ENCODE peak calls at places on chromosomes 16 and 17, in ten cellular contexts. I is heart right ventricle; U is psoas muscle; S is CD8-positive, alpha-beta T cell; V is CD4-positive, alpha-beta memory T cell; B is SJSA1; O is IMR-90; L is endothelial cell of umbilical vein; P is CD4-positive, alpha-beta T cell; K is stomach. X is an unnamed sample. For H3K9me3, the result is how much of the 10 kb centered on the place peaks cover.

GRCh38 chr16:25219070-25219737 is 2.5 kb downstream of the AQP8 start:
- DNase-seq in P (no peak), B (no peak), K (peak), L (no peak), U (no peak), O (no peak), S (no peak), V (no peak), I (no peak), X (no peak)

GRCh38 chr16:69199382-69199781 is 12.4 kb downstream of the SNTB2 start:
- DNase-seq in O (peak), U (peak), V (no peak), P (no peak), K (no peak), L (no peak), S (no peak), I (no peak), B (no peak), X (no peak)

GRCh38 chr17:7107012-7107754 is 7.4 kb downstream of the ASGR2 start:
- DNase-seq in B (no peak), L (no peak), I (no peak), U (no peak), P (no peak), O (no peak), S (no peak), V (no peak), K (no peak), X (no peak)

GRCh38 chr16:52677487-52677886 is 130.5 kb upstream of the TOX3 start:
- DNase-seq in I (no peak), B (no peak), S (no peak), O (no peak), V (no peak), K (peak), P (no peak), U (no peak), L (no peak), X (no peak)

GRCh38 chr17:38415250-38416194 is 12.7 kb upstream of the ARHGAP23 start:
- DNase-seq in B (no peak), K (no peak), U (peak), S (no peak), O (peak), L (no peak), V (no peak), P (no peak), I (no peak), X (peak)

GRCh38 chr16:86432691-86433090 is 77.6 kb upstream of the FOXF1 start:
- DNase-seq in K (peak), L (no peak), U (no peak), P (no peak), B (no peak), O (no peak), S (no peak), V (no peak), I (no peak), X (no peak)

GRCh38 chr17:47695664-47696376 is 1.9 kb downstream of the TBKBP1 start:
- DNase-seq in S (no peak), P (no peak), K (no peak), O (no peak), B (no peak), L (no peak), I (no peak), U (no peak), V (no peak), X (no peak)

GRCh38 chr17:48311324-48311723 is 118.7 kb downstream of the SKAP1 start:
- DNase-seq in P (no peak), O (no peak), B (no peak), V (no peak), L (no peak), U (no peak), I (no peak), S (no peak), K (no peak), X (no peak)

GRCh38 chr16:51818342-51818944 is 667.4 kb upstream of the SALL1 start:
- DNase-seq in U (no peak), L (no peak), I (peak), B (peak), P (no peak), K (peak), O (peak), S (no peak), V (no peak), X (no peak)

GRCh38 chr16:54954220-54954619 is 23.6 kb downstream of the IRX5 start:
- DNase-seq in U (no peak), S (no peak), K (no peak), V (no peak), O (no peak), B (no peak), L (no peak), P (no peak), I (no peak), X (no peak)

GRCh38 chr16:4601317-4602186 is 13.1 kb downstream of the UBALD1 start:
- DNase-seq in U (peak), K (no peak), P (no peak), I (no peak), V (no peak), S (no peak), L (no peak), O (peak), B (no peak), X (no peak)

GRCh38 chr17:61764846-61765245 is 98.5 kb downstream of the BRIP1 start:
- DNase-seq in L (no peak), P (no peak), I (no peak), V (no peak), K (no peak), S (no peak), U (no peak), B (no peak), O (no peak), X (no peak)

GRCh38 chr17:4582101-4582501 is 2.2 kb upstream of the SMTNL2 start:
- DNase-seq in P (no peak), V (no peak), S (no peak), U (peak), L (no peak), I (no peak), B (no peak), K (no peak), O (no peak), X (no peak)

GRCh38 chr17:45093444-45094110 is 32.5 kb downstream of the NMT1 start:
- DNase-seq in O (no peak), L (no peak), V (no peak), P (no peak), K (no peak), I (peak), S (no peak), B (no peak), U (peak), X (no peak)

GRCh38 chr17:65952586-65952985 is 239.3 kb downstream of the CEP112 start:
- DNase-seq in B (no peak), I (no peak), V (no peak), S (no peak), L (no peak), P (no peak), K (no peak), O (no peak), U (no peak), X (no peak)
- H3K9me3 ChIP-seq in B (under half), I (under half), V (under half), S (under half), L (under half), P (under half), K (under half), O (under half), U (under half), X (under half)

GRCh38 chr17:56292628-56293027 is 139.4 kb downstream of the ANKFN1 start:
- DNase-seq in U (no peak), S (no peak), L (peak), K (no peak), P (no peak), O (no peak), B (no peak), V (no peak), I (no peak), X (no peak)

GRCh38 chr17:56291226-56291805 is 138.0 kb downstream of the ANKFN1 start:
- DNase-seq in L (peak), P (no peak), U (no peak), O (peak), V (no peak), K (no peak), I (peak), B (no peak), S (no peak), X (no peak)

GRCh38 chr17:56300191-56300590 is 146.9 kb downstream of the ANKFN1 start:
- DNase-seq in L (no peak), B (no peak), I (no peak), K (no peak), V (no peak), P (no peak), U (no peak), S (no peak), O (no peak), X (no peak)

GRCh38 chr17:56292010-56292409 is 138.7 kb downstream of the ANKFN1 start:
- DNase-seq in B (peak), O (peak), S (no peak), V (no peak), P (no peak), U (no peak), I (no peak), K (no peak), L (peak), X (no peak)

GRCh38 chr17:56297142-56297541 is 143.9 kb downstream of the ANKFN1 start:
- DNase-seq in S (peak), L (peak), U (no peak), O (peak), P (no peak), K (no peak), V (no peak), I (no peak), B (peak), X (no peak)
- H3K9me3 ChIP-seq in S (under half), L (under half), U (under half), O (under half), P (under half), K (under half), V (under half), I (under half), B (under half), X (under half)

GRCh38 chr17:22514767-22515320 is 822.5 kb downstream of the KCNJ18 start:
- DNase-seq in L (no peak), S (no peak), B (no peak), I (no peak), K (no peak), U (no peak), O (no peak), P (no peak), V (no peak), X (no peak)
- H3K9me3 ChIP-seq in L (under half), S (under half), B (under half), I (under half), K (under half), U (under half), O (under half), P (under half), V (under half), X (under half)

GRCh38 chr17:1612400-1612799 is 16.2 kb downstream of the SLC43A2 start:
- DNase-seq in I (no peak), K (no peak), P (no peak), L (peak), B (no peak), O (no peak), V (no peak), U (no peak), S (no peak), X (no peak)
- H3K9me3 ChIP-seq in I (under half), K (under half), P (under half), L (under half), B (under half), O (under half), V (under half), U (under half), S (under half), X (under half)

GRCh38 chr17:22273308-22273707 is 581.0 kb downstream of the KCNJ18 start:
- DNase-seq in I (no peak), L (no peak), O (no peak), U (no peak), B (no peak), S (no peak), P (no peak), K (no peak), V (no peak), X (no peak)
- H3K9me3 ChIP-seq in I (under half), L (under half), O (under half), U (under half), B (under half), S (under half), P (under half), K (under half), V (under half), X (under half)

GRCh38 chr17:29032798-29033197 is 10.1 kb upstream of the PIPOX start:
- DNase-seq in I (no peak), V (no peak), S (no peak), B (no peak), O (no peak), L (no peak), U (no peak), K (no peak), P (no peak), X (no peak)
- H3K9me3 ChIP-seq in I (under half), V (under half), S (under half), B (under half), O (under half), L (under half), U (under half), K (under half), P (under half), X (under half)

GRCh38 chr16:88285514-88285822 is 97.3 kb upstream of the ZNF469 start:
- DNase-seq in I (no peak), O (no peak), K (no peak), V (no peak), B (no peak), P (no peak), L (no peak), U (no peak), S (no peak), X (no peak)

GRCh38 chr16:88287219-88287618 is 95.5 kb upstream of the ZNF469 start:
- DNase-seq in B (no peak), V (no peak), S (no peak), K (no peak), P (no peak), I (no peak), O (no peak), U (peak), L (no peak), X (no peak)

GRCh38 chr16:88288303-88288702 is 94.5 kb upstream of the ZNF469 start:
- DNase-seq in P (no peak), V (no peak), I (no peak), L (no peak), B (no peak), S (no peak), K (no peak), U (no peak), O (no peak), X (no peak)

GRCh38 chr16:88284626-88285513 is 97.9 kb upstream of the ZNF469 start:
- DNase-seq in V (no peak), L (no peak), I (no peak), K (no peak), U (no peak), B (no peak), O (no peak), S (no peak), P (no peak), X (no peak)

DNA sequence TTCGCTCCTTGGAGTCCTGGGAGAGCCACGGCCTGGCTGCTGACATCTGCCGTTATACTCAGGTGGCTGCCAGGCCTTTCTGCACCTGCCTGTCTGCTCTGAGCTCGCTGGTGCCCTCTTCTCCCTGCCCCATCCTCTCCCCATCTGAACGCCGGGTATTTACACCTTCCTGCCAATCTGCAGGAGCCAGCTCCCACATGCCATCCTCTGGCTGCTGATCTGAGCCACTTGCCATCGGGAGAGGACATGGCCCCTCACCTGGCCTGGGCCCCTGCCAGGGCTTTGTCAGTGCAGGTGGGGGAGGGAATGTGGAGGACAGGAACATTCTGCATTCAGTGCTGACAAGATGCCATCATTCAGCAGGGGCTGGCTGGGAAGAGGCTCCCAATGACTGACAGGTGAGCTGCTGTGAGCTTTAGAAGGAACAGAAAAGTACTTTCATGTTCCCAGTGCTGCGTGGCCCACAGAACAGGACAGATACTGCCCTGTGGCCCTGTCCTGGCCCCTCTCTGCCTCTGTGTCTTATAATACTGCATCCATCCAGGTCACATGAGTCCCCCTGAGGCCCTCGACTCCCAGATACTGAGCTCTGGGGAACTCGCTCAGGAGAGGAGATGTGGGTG is 96.3 kb upstream of the ZNF469 start:
- DNase-seq in S (no peak), B (no peak), I (no peak), U (no peak), L (no peak), O (no peak), V (no peak), K (no peak), P (no peak), X (no peak)
- H3K9me3 ChIP-seq in S (under half), B (under half), I (under half), U (under half), L (under half), O (under half), V (under half), K (under half), P (under half), X (under half)

GRCh38 chr16:3289998-3290673 is 6.8 kb downstream of the ZNF263 start:
- DNase-seq in O (no peak), L (no peak), S (no peak), I (no peak), P (no peak), V (no peak), B (peak), U (no peak), K (no peak), X (no peak)

GRCh38 chr16:3292604-3293003 is 9.3 kb downstream of the ZNF263 start:
- DNase-seq in U (no peak), S (no peak), P (no peak), V (no peak), B (no peak), I (no peak), L (no peak), O (peak), K (no peak), X (no peak)

GRCh38 chr16:3295783-3296182 is 9.4 kb downstream of the TIGD7 start:
- DNase-seq in K (no peak), P (no peak), V (no peak), S (no peak), U (no peak), I (no peak), L (no peak), B (no peak), O (no peak), X (no peak)

DNA sequence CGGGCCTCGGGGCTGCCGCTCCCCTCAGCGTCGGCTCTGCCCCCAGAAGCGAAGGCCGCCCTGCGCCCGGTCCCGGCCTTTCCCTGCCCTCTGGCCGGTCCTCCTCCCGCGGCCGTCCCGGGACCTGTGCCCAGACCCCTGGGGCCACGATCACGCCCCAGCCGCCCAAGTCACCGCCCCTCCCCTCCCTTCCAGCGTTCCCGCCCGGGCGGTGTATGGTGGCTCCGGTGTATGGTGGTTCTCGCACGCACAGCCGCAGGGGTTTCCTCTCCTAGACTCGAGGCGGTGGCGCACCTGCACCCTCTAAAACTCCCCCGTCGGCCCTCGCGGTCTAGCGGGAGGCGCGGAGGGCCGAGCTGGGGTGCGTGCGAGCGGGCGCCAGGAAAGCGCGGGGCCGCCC is 10.0 kb downstream of the TIGD7 start:
- DNase-seq in V (no peak), B (no peak), I (no peak), L (no peak), U (no peak), S (no peak), K (no peak), P (no peak), O (no peak), X (no peak)
- H3K9me3 ChIP-seq in V (under half), B (under half), I (half or more), L (under half), U (half or more), S (half or more), K (half or more), P (half or more), O (half or more), X (under half)

GRCh38 chr17:26818736-26819135 is 475.2 kb upstream of the WSB1 start:
- DNase-seq in P (no peak), K (no peak), B (peak), S (no peak), L (peak), U (no peak), I (no peak), O (peak), V (no peak), X (no peak)
- H3K9me3 ChIP-seq in P (half or more), K (under half), B (under half), S (under half), L (under half), U (half or more), I (half or more), O (under half), V (under half), X (under half)

DNA sequence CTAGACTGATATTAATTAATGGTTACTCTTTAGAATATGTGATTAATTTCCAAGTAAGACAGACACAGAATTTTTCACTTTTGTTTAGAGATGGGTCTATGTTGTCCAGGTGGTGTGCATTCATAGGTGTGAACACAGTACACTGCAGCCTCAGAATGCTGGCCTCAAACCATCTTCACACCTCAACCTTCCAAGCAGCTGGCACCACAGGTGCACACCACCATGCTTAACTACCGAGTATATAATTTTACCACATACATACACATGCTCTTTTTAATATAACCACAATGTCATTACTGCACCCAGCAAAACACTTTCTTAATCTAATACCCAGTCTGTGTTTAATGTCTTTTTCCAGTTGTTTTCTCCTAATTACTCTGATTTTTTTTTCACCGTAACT is 23.9 kb downstream of the N4BP1 start:
- DNase-seq in K (no peak), S (no peak), V (no peak), O (no peak), B (no peak), L (no peak), P (no peak), U (no peak), I (no peak), X (no peak)
- H3K9me3 ChIP-seq in K (under half), S (under half), V (under half), O (under half), B (under half), L (under half), P (under half), U (under half), I (under half), X (under half)

X was measured in lung.